ENCODE peak calls at places on chromosomes 4 and X, in four cellular contexts. One of them, this sample, is unnamed.

GRCh38 chr4:113979157-113979972 is at the start of gene ARSJ:
- DNase-seq in CD4-positive, alpha-beta T cell: peak; percentile 9
- DNase-seq in tibial nerve: peak; percentile 12
- DNase-seq in H9: peak; percentile 69
- DNase-seq in this sample: peak; percentile 4

GRCh38 chr4:144423930-144424329 is 222.0 kb upstream of the HHIP start:
- DNase-seq in CD4-positive, alpha-beta T cell: no peak
- DNase-seq in tibial nerve: no peak
- DNase-seq in H9: no peak
- DNase-seq in this sample: no peak

GRCh38 chr4:177107288-177107901 is 202.3 kb upstream of the NEIL3 start:
- DNase-seq in H9: no peak
- DNase-seq in CD4-positive, alpha-beta T cell: no peak
- DNase-seq in tibial nerve: no peak
- DNase-seq in this sample: no peak

GRCh38 chrX:68498508-68499379 is at the start of gene YIPF6:
- DNase-seq in tibial nerve: peak; percentile 59
- DNase-seq in H9: peak; percentile 69
- DNase-seq in CD4-positive, alpha-beta T cell: peak; percentile 56
- DNase-seq in this sample: peak; percentile 10

GRCh38 chrX:8815460-8816065 is 14.4 kb upstream of the FAM9A start:
- DNase-seq in H9: no peak
- DNase-seq in tibial nerve: peak; percentile 67
- DNase-seq in CD4-positive, alpha-beta T cell: no peak
- DNase-seq in this sample: no peak

GRCh38 chr4:151905197-151905596 is 144.4 kb upstream of the GATB start:
- DNase-seq in H9: no peak
- DNase-seq in tibial nerve: no peak
- DNase-seq in CD4-positive, alpha-beta T cell: no peak
- DNase-seq in this sample: no peak

GRCh38 chrX:21638311-21638710 is 19.8 kb downstream of the KLHL34 start:
- DNase-seq in H9: no peak
- DNase-seq in tibial nerve: no peak
- DNase-seq in CD4-positive, alpha-beta T cell: no peak
- DNase-seq in this sample: no peak

GRCh38 chr4:177246636-177247584 is 62.8 kb upstream of the NEIL3 start:
- DNase-seq in H9: no peak
- DNase-seq in tibial nerve: no peak
- DNase-seq in CD4-positive, alpha-beta T cell: no peak
- DNase-seq in this sample: no peak

GRCh38 chr4:183256756-183257385 is 63.2 kb downstream of the CLDN22 start:
- DNase-seq in tibial nerve: peak; percentile 49
- DNase-seq in H9: peak; percentile 65
- DNase-seq in CD4-positive, alpha-beta T cell: peak; percentile 26
- DNase-seq in this sample: peak; percentile 30

GRCh38 chr4:83552085-83552484 is 16.2 kb downstream of the GPAT3 start:
- DNase-seq in H9: no peak
- DNase-seq in CD4-positive, alpha-beta T cell: no peak
- DNase-seq in tibial nerve: no peak
- DNase-seq in this sample: no peak

GRCh38 chr4:35423104-35423503 is 821.2 kb downstream of the ARAP2 start:
- DNase-seq in tibial nerve: no peak
- DNase-seq in H9: no peak
- DNase-seq in CD4-positive, alpha-beta T cell: no peak
- DNase-seq in this sample: no peak

GRCh38 chr4:113077611-113078010 is 28.2 kb downstream of the ANK2 start:
- DNase-seq in CD4-positive, alpha-beta T cell: no peak
- DNase-seq in H9: no peak
- DNase-seq in tibial nerve: no peak
- DNase-seq in this sample: peak; percentile 23

GRCh38 chr4:37628977-37629609 is 57.1 kb downstream of the RELL1 start:
- DNase-seq in CD4-positive, alpha-beta T cell: no peak
- DNase-seq in tibial nerve: peak; percentile 52
- DNase-seq in H9: no peak
- DNase-seq in this sample: no peak

GRCh38 chrX:26789751-26790150 is 573.8 kb downstream of the MAGEB5 start:
- DNase-seq in H9: no peak
- DNase-seq in tibial nerve: no peak
- DNase-seq in CD4-positive, alpha-beta T cell: no peak
- DNase-seq in this sample: no peak

DNA sequence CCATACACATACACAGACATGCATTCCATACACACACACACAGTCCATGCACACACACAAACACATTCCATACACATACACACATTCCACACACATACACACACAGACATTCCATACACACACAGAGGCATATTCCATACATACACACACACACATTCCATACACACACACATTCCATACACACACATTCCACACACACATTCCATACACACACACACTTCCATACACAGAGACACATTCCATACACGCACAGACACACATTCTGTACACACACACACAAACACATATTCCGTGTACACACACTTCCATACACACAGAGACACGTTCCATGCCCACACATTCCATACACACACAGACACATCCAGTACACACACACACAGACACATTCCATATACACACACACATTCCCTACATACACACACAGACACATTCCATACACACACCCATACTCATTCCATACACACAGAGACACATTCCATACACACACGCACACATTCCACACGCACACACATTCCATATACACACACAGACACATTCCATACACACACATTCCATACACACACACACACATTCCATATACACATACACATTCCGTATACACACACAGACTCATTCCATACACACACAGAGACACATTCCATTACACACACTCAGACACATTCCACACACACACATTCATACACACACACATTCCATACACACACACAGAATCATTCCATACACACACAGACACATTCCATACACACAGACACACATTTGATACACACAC is 15.0 kb downstream of the LINC00632 start:
- DNase-seq in tibial nerve: no peak
- DNase-seq in H9: no peak
- DNase-seq in CD4-positive, alpha-beta T cell: no peak
- DNase-seq in this sample: no peak
- H3K27ac ChIP-seq in tibial nerve: no peak overlapping the region
- H3K27ac ChIP-seq in H9: peak overlapping the region; percentile 1
- H3K27ac ChIP-seq in CD4-positive, alpha-beta T cell: no peak overlapping the region
- H3K27ac ChIP-seq in this sample: no peak overlapping the region

GRCh38 chrX:23666282-23666681 is 1.0 kb upstream of the PRDX4 start:
- DNase-seq in tibial nerve: no peak
- DNase-seq in CD4-positive, alpha-beta T cell: no peak
- DNase-seq in H9: no peak
- DNase-seq in this sample: no peak
- H3K27ac ChIP-seq in tibial nerve: no peak overlapping the region
- H3K27ac ChIP-seq in CD4-positive, alpha-beta T cell: no peak overlapping the region
- H3K27ac ChIP-seq in H9: no peak overlapping the region
- H3K27ac ChIP-seq in this sample: no peak overlapping the region

GRCh38 chrX:69718102-69718501 is 102.2 kb downstream of the EDA start:
- DNase-seq in H9: no peak
- DNase-seq in CD4-positive, alpha-beta T cell: no peak
- DNase-seq in tibial nerve: no peak
- DNase-seq in this sample: no peak
- H3K27ac ChIP-seq in H9: no peak overlapping the region
- H3K27ac ChIP-seq in CD4-positive, alpha-beta T cell: no peak overlapping the region
- H3K27ac ChIP-seq in tibial nerve: no peak overlapping the region
- H3K27ac ChIP-seq in this sample: no peak overlapping the region

GRCh38 chr4:6336166-6336565 is 66.5 kb downstream of the WFS1 start:
- DNase-seq in H9: no peak
- DNase-seq in tibial nerve: no peak
- DNase-seq in CD4-positive, alpha-beta T cell: no peak
- DNase-seq in this sample: no peak
- H3K27ac ChIP-seq in H9: no peak overlapping the region
- H3K27ac ChIP-seq in tibial nerve: no peak overlapping the region
- H3K27ac ChIP-seq in CD4-positive, alpha-beta T cell: no peak overlapping the region
- H3K27ac ChIP-seq in this sample: no peak overlapping the region

This sample was measured in substantia nigra.